ENCODE peak calls at places on chromosomes 11 and 22, in four cellular contexts. I, U, V and E are unnamed samples.

GRCh38 chr11:10488581-10489443 is 33.7 kb downstream of the AMPD3 start:
- DNase-seq in I (no peak), U (no peak), V (peak), E (no peak)

GRCh38 chr11:65575568-65576231 is at the start of gene EHBP1L1:
- DNase-seq in U (no peak), I (peak), V (peak), E (peak)

GRCh38 chr22:42595434-42595833 is 19.2 kb downstream of the POLDIP3 start:
- DNase-seq in V (no peak), I (no peak), U (no peak), E (peak)

GRCh38 chr11:65640483-65641207 is 2.7 kb downstream of the SIPA1 start:
- DNase-seq in I (no peak), U (no peak), V (peak), E (no peak)

GRCh38 chr11:84812351-84813083 is 814.6 kb downstream of the DLG2 start:
- DNase-seq in I (peak), V (no peak), U (no peak), E (no peak)

GRCh38 chr11:7520981-7521487 is 7.2 kb downstream of the PPFIBP2 start:
- DNase-seq in U (no peak), V (peak), I (no peak), E (no peak)

GRCh38 chr11:94307101-94307791 is 2.9 kb downstream of the IZUMO1R start:
- DNase-seq in I (no peak), V (no peak), U (no peak), E (no peak)

GRCh38 chr11:17924713-17925112 is 88.1 kb downstream of the SERGEF start:
- DNase-seq in U (no peak), V (no peak), I (no peak), E (no peak)

GRCh38 chr11:129795089-129795488 is 20.6 kb upstream of the TMEM45B start:
- DNase-seq in V (no peak), I (no peak), U (no peak), E (no peak)

DNA sequence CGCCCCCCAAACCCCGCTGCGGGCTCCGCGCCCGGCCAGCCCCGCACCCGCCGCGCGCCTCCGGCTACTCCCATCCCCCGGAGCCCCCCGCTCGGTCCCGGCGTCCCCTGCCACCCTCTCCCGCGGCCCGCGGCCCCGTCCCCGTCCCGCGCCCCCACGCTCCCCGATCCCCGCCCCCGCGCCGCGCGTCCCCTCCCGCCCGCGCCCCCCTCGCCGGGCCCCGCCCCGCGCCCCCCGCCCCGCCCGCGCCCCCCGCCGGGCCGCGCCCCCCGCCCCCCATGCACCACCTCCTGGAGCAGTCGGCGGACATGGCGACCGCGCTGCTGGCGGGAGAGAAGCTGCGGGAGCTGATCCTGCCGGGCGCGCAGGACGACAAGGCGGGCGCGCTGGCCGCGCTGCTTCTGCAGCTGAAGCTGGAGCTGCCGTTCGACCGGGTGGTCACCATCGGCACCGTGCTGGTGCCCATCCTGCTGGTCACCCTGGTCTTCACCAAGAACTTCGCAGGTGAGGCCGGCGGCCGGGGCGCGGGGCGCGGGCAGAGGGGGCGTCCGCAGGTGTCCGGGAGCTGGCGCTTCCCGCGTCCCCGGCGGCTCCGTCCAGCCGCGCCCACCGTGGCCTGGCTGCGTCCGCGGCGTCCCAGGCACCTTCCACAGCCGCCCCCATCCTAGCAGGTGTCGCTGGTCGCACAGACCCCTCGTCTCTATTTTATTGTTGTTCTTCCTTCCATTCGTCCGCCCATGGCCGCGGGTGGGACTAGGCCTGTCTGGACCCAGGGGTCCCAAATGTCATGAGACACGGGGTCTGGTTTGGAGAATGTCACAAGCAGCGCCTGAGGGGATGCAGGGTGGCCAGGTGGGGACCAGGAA is at the start of gene PANX2:
- DNase-seq in V (no peak), I (no peak), U (no peak), E (no peak)
- H3K4me3 ChIP-seq in V (peak), I (peak), U (peak), E (peak)

GRCh38 chr11:119100246-119100959 is 1.2 kb downstream of the DPAGT1 start:
- DNase-seq in I (peak), V (no peak), U (no peak), E (peak)

GRCh38 chr11:119100960-119101349 is 698 bp downstream of the DPAGT1 start:
- DNase-seq in U (no peak), I (no peak), V (no peak), E (no peak)

GRCh38 chr11:119099707-119100106 is 1.9 kb downstream of the DPAGT1 start:
- DNase-seq in U (no peak), I (no peak), V (no peak), E (no peak)

GRCh38 chr11:119101759-119102423 is at the start of gene DPAGT1:
- DNase-seq in V (peak), I (peak), U (peak), E (peak)

DNA sequence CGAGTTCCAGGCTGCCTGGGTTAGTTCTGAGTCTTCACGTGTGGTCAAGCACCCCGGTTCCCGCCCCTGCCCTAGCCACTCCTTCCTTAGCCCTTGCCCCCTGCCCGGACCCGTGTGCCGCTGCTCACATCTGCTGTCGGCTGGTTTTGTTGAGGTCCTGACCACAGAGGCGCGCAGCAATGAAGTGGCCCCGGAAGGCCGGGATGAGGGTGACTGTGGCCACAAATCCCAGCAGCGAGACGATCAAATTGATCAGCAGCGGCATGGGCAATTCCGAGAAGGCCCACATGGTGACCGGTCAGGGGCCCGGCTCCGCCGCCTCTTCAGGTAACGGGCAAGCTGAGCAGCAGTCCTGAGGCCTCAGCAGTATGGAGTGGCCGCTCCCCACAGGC is 290 bp downstream of the DPAGT1 start:
- DNase-seq in V (peak), U (no peak), I (no peak), E (no peak)
- TF ChIP-seq CTCF in V (no peak), U (no peak), I (no peak), E (peak)

GRCh38 chr11:96214745-96215093 is 128.3 kb downstream of the MAML2 start:
- DNase-seq in I (no peak), U (no peak), V (no peak), E (no peak)

GRCh38 chr11:96217206-96217605 is 125.8 kb downstream of the MAML2 start:
- DNase-seq in V (no peak), I (no peak), U (no peak), E (no peak)

GRCh38 chr11:96218013-96218412 is 125.0 kb downstream of the MAML2 start:
- DNase-seq in U (no peak), I (no peak), V (no peak), E (no peak)

GRCh38 chr11:96215094-96215782 is 127.8 kb downstream of the MAML2 start:
- DNase-seq in I (peak), V (peak), U (no peak), E (peak)

DNA sequence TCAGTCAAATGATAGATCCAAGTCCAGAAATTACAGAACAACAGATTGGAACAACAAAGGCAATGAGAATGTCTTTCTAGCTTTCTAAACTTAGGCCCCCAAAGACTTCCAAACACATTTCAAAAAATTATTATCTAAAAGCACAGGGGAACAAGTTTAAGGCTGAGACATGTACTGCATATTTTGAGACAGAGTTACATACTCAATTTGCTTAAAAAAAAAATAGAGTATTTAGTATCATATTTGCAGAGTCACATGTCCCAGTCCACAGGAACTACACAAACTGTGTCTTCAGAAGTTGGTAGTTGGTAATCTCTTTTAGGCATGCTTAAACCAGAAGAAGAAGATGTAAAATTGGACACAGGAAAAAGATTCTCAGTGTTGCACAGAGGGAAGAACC is 127.2 kb downstream of the MAML2 start:
- DNase-seq in I (no peak), U (no peak), V (no peak), E (no peak)
- H3K4me3 ChIP-seq in I (no peak), U (no peak), V (no peak), E (no peak)

DNA sequence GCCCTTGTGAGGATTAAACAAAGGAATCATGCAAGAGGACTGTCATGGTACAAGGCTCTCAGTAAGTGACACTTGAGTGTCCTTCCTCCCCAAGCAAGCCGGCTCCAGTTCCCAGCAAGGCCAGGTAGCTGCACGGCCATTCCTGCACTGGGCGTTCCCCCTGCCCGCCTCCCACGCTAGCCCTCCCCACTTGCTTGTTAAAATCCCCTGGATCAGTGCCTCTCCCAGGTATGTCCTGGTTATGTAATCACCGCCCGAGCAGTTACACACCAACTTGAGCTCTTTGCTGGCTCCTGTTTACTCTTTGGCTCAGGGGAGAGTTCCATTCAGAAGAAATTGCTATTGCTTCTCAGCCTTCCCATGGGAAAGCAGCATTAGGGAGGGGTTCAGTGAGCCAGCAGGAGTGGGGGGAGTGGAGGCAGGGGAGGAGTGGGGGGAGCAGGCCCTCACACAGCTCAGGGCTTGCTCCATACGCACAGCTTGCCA is 19.4 kb upstream of the MYEOV start:
- DNase-seq in U (no peak), V (no peak), I (no peak), E (no peak)
- TF ChIP-seq CTCF in U (no peak), V (no peak), I (no peak), E (no peak)

GRCh38 chr22:23896166-23896522 is 2.0 kb downstream of the MIF start:
- DNase-seq in U (no peak), V (no peak), I (no peak), E (no peak)
- H3K4me3 ChIP-seq in U (no peak), V (peak), I (no peak), E (no peak)

DNA sequence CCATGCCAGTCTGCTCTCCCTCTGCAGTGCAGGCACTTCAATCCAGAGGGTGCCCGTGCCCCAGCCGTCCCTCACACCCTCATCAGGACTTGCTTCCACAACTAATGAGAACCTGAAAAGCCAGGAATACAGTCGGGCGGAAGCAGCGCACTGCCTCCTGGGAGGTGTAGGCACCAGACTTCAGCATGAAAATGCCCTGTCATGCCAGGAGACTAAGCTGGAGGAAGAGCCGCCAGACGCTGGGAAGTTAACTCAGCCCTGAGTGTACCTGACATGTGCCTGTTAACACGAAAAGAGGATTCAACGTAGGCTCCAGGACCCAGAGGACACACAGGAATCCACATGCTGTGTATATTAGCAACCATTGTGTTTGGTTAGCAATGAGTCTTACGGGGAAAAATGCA is 40.0 kb upstream of the FLI1 start:
- DNase-seq in U (peak), I (peak), V (no peak), E (peak)
- TF ChIP-seq CTCF in U (no peak), I (no peak), V (no peak), E (no peak)

GRCh38 chr11:61082161-61082870 is 20.0 kb upstream of the CD5 start:
- DNase-seq in V (no peak), U (no peak), I (no peak), E (no peak)
- H3K4me3 ChIP-seq in V (no peak), U (no peak), I (no peak), E (no peak)

DNA sequence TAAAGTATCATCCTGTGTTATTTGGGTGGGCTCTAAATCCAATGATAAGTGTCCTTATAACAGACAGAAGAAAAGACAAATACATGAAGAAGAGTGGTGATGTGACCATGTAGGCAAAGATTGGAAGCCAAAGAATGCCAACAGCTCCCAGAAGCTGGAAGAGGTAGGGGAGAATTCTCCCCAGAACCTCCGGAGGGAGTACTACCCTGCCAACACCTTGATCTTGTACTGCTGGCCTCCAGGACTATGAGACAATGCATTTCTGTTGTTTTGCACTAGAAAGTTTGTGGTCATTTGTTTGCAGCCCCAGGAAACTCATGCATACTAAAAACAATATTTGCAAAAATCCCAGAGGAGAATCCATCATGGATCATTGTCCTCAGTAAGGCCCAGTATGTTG is 115.0 kb upstream of the ARHGAP20 start:
- DNase-seq in V (no peak), I (no peak), U (no peak), E (no peak)
- TF ChIP-seq CTCF in V (no peak), I (no peak), U (no peak), E (no peak)